ENCODE peak calls at places on chromosomes 12 and 14, in nine cellular contexts. One of them, this sample, is unnamed.

GRCh38 chr12:12726543-12727093 is 9.4 kb downstream of the CDKN1B start:
- DNase-seq in MM.1S: peak
- DNase-seq in HepG2: no peak
- DNase-seq in GM23338: no peak
- DNase-seq in IMR-90: peak
- DNase-seq in K562: peak
- DNase-seq in HCT116: no peak
- DNase-seq in endothelial cell of umbilical vein: peak
- DNase-seq in PC-3: peak
- DNase-seq in this sample: no peak

GRCh38 chr14:55580401-55581010 is 499 bp downstream of the KTN1 start:
- DNase-seq in GM23338: peak
- DNase-seq in HCT116: no peak
- DNase-seq in K562: peak
- DNase-seq in PC-3: peak
- DNase-seq in HepG2: no peak
- DNase-seq in IMR-90: no peak
- DNase-seq in endothelial cell of umbilical vein: peak
- DNase-seq in MM.1S: peak
- DNase-seq in this sample: no peak

GRCh38 chr12:119229837-119230236 is 51.1 kb downstream of the HSPB8 start:
- DNase-seq in MM.1S: no peak
- DNase-seq in PC-3: peak
- DNase-seq in endothelial cell of umbilical vein: peak
- DNase-seq in HCT116: peak
- DNase-seq in HepG2: peak
- DNase-seq in GM23338: peak
- DNase-seq in IMR-90: peak
- DNase-seq in K562: peak
- DNase-seq in this sample: no peak

GRCh38 chr12:26116829-26117228 is 8.0 kb downstream of the BHLHE41 start:
- DNase-seq in endothelial cell of umbilical vein: no peak
- DNase-seq in IMR-90: no peak
- DNase-seq in PC-3: peak
- DNase-seq in K562: peak
- DNase-seq in HepG2: no peak
- DNase-seq in GM23338: peak
- DNase-seq in MM.1S: peak
- DNase-seq in HCT116: no peak
- DNase-seq in this sample: no peak

GRCh38 chr14:96139879-96140278 is 64.8 kb upstream of the BDKRB2 start:
- DNase-seq in endothelial cell of umbilical vein: no peak
- DNase-seq in GM23338: no peak
- DNase-seq in HCT116: no peak
- DNase-seq in IMR-90: peak
- DNase-seq in K562: no peak
- DNase-seq in MM.1S: no peak
- DNase-seq in HepG2: no peak
- DNase-seq in PC-3: no peak
- DNase-seq in this sample: no peak

GRCh38 chr14:53900499-53900898 is 56.1 kb downstream of the BMP4 start:
- DNase-seq in GM23338: no peak
- DNase-seq in PC-3: no peak
- DNase-seq in HCT116: no peak
- DNase-seq in MM.1S: no peak
- DNase-seq in endothelial cell of umbilical vein: no peak
- DNase-seq in IMR-90: no peak
- DNase-seq in K562: no peak
- DNase-seq in HepG2: no peak
- DNase-seq in this sample: no peak

GRCh38 chr12:119153477-119154434 is 25.0 kb upstream of the HSPB8 start:
- DNase-seq in HCT116: peak
- DNase-seq in K562: peak
- DNase-seq in IMR-90: peak
- DNase-seq in MM.1S: peak
- DNase-seq in GM23338: peak
- DNase-seq in HepG2: no peak
- DNase-seq in PC-3: peak
- DNase-seq in endothelial cell of umbilical vein: peak
- DNase-seq in this sample: no peak

GRCh38 chr12:93201990-93202389 is 175.7 kb upstream of the NUDT4 start:
- DNase-seq in MM.1S: no peak
- DNase-seq in GM23338: no peak
- DNase-seq in IMR-90: no peak
- DNase-seq in PC-3: no peak
- DNase-seq in HCT116: no peak
- DNase-seq in endothelial cell of umbilical vein: no peak
- DNase-seq in K562: no peak
- DNase-seq in HepG2: no peak
- DNase-seq in this sample: no peak

GRCh38 chr12:71194657-71195056 is 36.9 kb upstream of the TSPAN8 start:
- DNase-seq in K562: no peak
- DNase-seq in MM.1S: no peak
- DNase-seq in HCT116: no peak
- DNase-seq in endothelial cell of umbilical vein: no peak
- DNase-seq in IMR-90: no peak
- DNase-seq in PC-3: no peak
- DNase-seq in HepG2: no peak
- DNase-seq in GM23338: no peak
- DNase-seq in this sample: no peak

GRCh38 chr12:14396071-14396470 is 30.6 kb downstream of the ATF7IP start:
- DNase-seq in endothelial cell of umbilical vein: no peak
- DNase-seq in MM.1S: no peak
- DNase-seq in HCT116: no peak
- DNase-seq in GM23338: no peak
- DNase-seq in HepG2: no peak
- DNase-seq in IMR-90: peak
- DNase-seq in K562: no peak
- DNase-seq in PC-3: no peak
- DNase-seq in this sample: no peak

GRCh38 chr14:24032727-24033418 is 18.9 kb upstream of the CARMIL3 start:
- DNase-seq in MM.1S: no peak
- DNase-seq in K562: no peak
- DNase-seq in HepG2: peak
- DNase-seq in endothelial cell of umbilical vein: no peak
- DNase-seq in GM23338: no peak
- DNase-seq in PC-3: peak
- DNase-seq in HCT116: no peak
- DNase-seq in IMR-90: peak
- DNase-seq in this sample: no peak

GRCh38 chr14:100583245-100583644 is 4.0 kb downstream of the BEGAIN start:
- DNase-seq in MM.1S: no peak
- DNase-seq in IMR-90: no peak
- DNase-seq in HCT116: no peak
- DNase-seq in endothelial cell of umbilical vein: no peak
- DNase-seq in GM23338: no peak
- DNase-seq in HepG2: no peak
- DNase-seq in K562: no peak
- DNase-seq in PC-3: no peak
- DNase-seq in this sample: no peak

GRCh38 chr12:30877110-30877875 is 49.3 kb upstream of the TSPAN11 start:
- DNase-seq in HCT116: no peak
- DNase-seq in IMR-90: no peak
- DNase-seq in MM.1S: no peak
- DNase-seq in GM23338: peak
- DNase-seq in PC-3: no peak
- DNase-seq in K562: no peak
- DNase-seq in endothelial cell of umbilical vein: no peak
- DNase-seq in HepG2: no peak
- DNase-seq in this sample: no peak

GRCh38 chr12:53060064-53060720 is 10.3 kb downstream of the TNS2 start:
- DNase-seq in K562: no peak
- DNase-seq in endothelial cell of umbilical vein: no peak
- DNase-seq in MM.1S: no peak
- DNase-seq in HCT116: no peak
- DNase-seq in GM23338: no peak
- DNase-seq in HepG2: no peak
- DNase-seq in IMR-90: no peak
- DNase-seq in PC-3: no peak
- DNase-seq in this sample: no peak

GRCh38 chr12:53062977-53063707 is 13.3 kb downstream of the TNS2 start:
- DNase-seq in PC-3: no peak
- DNase-seq in GM23338: no peak
- DNase-seq in K562: no peak
- DNase-seq in MM.1S: no peak
- DNase-seq in HepG2: no peak
- DNase-seq in HCT116: no peak
- DNase-seq in endothelial cell of umbilical vein: no peak
- DNase-seq in IMR-90: no peak
- DNase-seq in this sample: no peak

GRCh38 chr12:53062011-53062961 is 12.4 kb downstream of the TNS2 start:
- DNase-seq in endothelial cell of umbilical vein: no peak
- DNase-seq in MM.1S: no peak
- DNase-seq in HepG2: no peak
- DNase-seq in HCT116: no peak
- DNase-seq in PC-3: no peak
- DNase-seq in GM23338: no peak
- DNase-seq in K562: no peak
- DNase-seq in IMR-90: no peak
- DNase-seq in this sample: no peak

GRCh38 chr12:53060721-53061276 is 10.9 kb downstream of the TNS2 start:
- DNase-seq in endothelial cell of umbilical vein: peak
- DNase-seq in HepG2: no peak
- DNase-seq in MM.1S: no peak
- DNase-seq in GM23338: no peak
- DNase-seq in IMR-90: no peak
- DNase-seq in PC-3: no peak
- DNase-seq in K562: no peak
- DNase-seq in HCT116: no peak
- DNase-seq in this sample: no peak

GRCh38 chr12:53061404-53062010 is 11.6 kb downstream of the TNS2 start:
- DNase-seq in endothelial cell of umbilical vein: no peak
- DNase-seq in GM23338: peak
- DNase-seq in K562: peak
- DNase-seq in HCT116: peak
- DNase-seq in IMR-90: no peak
- DNase-seq in MM.1S: no peak
- DNase-seq in HepG2: peak
- DNase-seq in PC-3: peak
- DNase-seq in this sample: no peak
- TF ChIP-seq CTCF in endothelial cell of umbilical vein: no peak
- TF ChIP-seq CTCF in GM23338: peak
- TF ChIP-seq CTCF in K562: peak
- TF ChIP-seq CTCF in HCT116: peak
- TF ChIP-seq CTCF in IMR-90: no peak
- TF ChIP-seq CTCF in MM.1S: peak
- TF ChIP-seq CTCF in HepG2: peak
- TF ChIP-seq CTCF in PC-3: peak
- TF ChIP-seq CTCF in this sample: peak

GRCh38 chr12:62793256-62794217 is 141.4 kb downstream of the PPM1H start:
- DNase-seq in IMR-90: peak
- DNase-seq in PC-3: peak
- DNase-seq in K562: peak
- DNase-seq in endothelial cell of umbilical vein: peak
- DNase-seq in HepG2: peak
- DNase-seq in GM23338: peak
- DNase-seq in HCT116: peak
- DNase-seq in MM.1S: peak
- DNase-seq in this sample: peak
- H2AFZ ChIP-seq in IMR-90: peak
- H2AFZ ChIP-seq in PC-3: peak
- H2AFZ ChIP-seq in K562: no peak
- H2AFZ ChIP-seq in endothelial cell of umbilical vein: no peak
- H2AFZ ChIP-seq in HepG2: no peak
- H2AFZ ChIP-seq in GM23338: no peak
- H2AFZ ChIP-seq in HCT116: peak
- H2AFZ ChIP-seq in MM.1S: peak
- H2AFZ ChIP-seq in this sample: no peak

DNA sequence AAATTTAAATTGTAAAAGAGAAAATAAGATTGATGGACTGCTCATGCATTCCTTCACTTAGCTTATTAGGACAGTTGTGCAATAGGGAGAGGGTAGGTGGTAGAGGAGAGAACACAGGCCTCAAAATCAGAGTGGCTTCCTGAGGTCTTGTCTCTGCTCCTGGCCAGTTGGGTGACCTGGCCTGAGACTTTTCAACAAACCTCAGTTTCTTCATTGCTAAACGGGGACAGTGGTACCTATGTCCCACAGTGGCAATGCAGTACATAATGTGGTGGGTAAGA is 2.6 kb downstream of the MAP3K12 start:
- DNase-seq in PC-3: no peak
- DNase-seq in HepG2: no peak
- DNase-seq in HCT116: no peak
- DNase-seq in MM.1S: no peak
- DNase-seq in K562: no peak
- DNase-seq in IMR-90: no peak
- DNase-seq in GM23338: no peak
- DNase-seq in endothelial cell of umbilical vein: no peak
- DNase-seq in this sample: no peak
- H3K4me3 ChIP-seq in PC-3: no peak
- H3K4me3 ChIP-seq in HepG2: no peak
- H3K4me3 ChIP-seq in HCT116: no peak
- H3K4me3 ChIP-seq in MM.1S: no peak
- H3K4me3 ChIP-seq in K562: no peak
- H3K4me3 ChIP-seq in IMR-90: no peak
- H3K4me3 ChIP-seq in GM23338: no peak
- H3K4me3 ChIP-seq in endothelial cell of umbilical vein: no peak
- H3K4me3 ChIP-seq in this sample: no peak

GRCh38 chr12:127487031-127487430 is 779.9 kb upstream of the TMEM132C start:
- DNase-seq in PC-3: peak
- DNase-seq in endothelial cell of umbilical vein: no peak
- DNase-seq in MM.1S: no peak
- DNase-seq in HCT116: no peak
- DNase-seq in K562: no peak
- DNase-seq in HepG2: no peak
- DNase-seq in GM23338: no peak
- DNase-seq in IMR-90: no peak
- DNase-seq in this sample: no peak

GRCh38 chr12:127489055-127489454 is 777.9 kb upstream of the TMEM132C start:
- DNase-seq in GM23338: no peak
- DNase-seq in K562: no peak
- DNase-seq in MM.1S: no peak
- DNase-seq in HepG2: peak
- DNase-seq in IMR-90: no peak
- DNase-seq in PC-3: no peak
- DNase-seq in endothelial cell of umbilical vein: no peak
- DNase-seq in HCT116: no peak
- DNase-seq in this sample: no peak

GRCh38 chr12:127480775-127481314 is 786.1 kb upstream of the TMEM132C start:
- DNase-seq in GM23338: no peak
- DNase-seq in PC-3: no peak
- DNase-seq in HepG2: peak
- DNase-seq in IMR-90: no peak
- DNase-seq in K562: no peak
- DNase-seq in HCT116: no peak
- DNase-seq in MM.1S: no peak
- DNase-seq in endothelial cell of umbilical vein: no peak
- DNase-seq in this sample: no peak

GRCh38 chr12:127482950-127483349 is 784.0 kb upstream of the TMEM132C start:
- DNase-seq in IMR-90: no peak
- DNase-seq in MM.1S: no peak
- DNase-seq in HepG2: no peak
- DNase-seq in PC-3: no peak
- DNase-seq in K562: no peak
- DNase-seq in HCT116: no peak
- DNase-seq in GM23338: no peak
- DNase-seq in endothelial cell of umbilical vein: no peak
- DNase-seq in this sample: no peak

DNA sequence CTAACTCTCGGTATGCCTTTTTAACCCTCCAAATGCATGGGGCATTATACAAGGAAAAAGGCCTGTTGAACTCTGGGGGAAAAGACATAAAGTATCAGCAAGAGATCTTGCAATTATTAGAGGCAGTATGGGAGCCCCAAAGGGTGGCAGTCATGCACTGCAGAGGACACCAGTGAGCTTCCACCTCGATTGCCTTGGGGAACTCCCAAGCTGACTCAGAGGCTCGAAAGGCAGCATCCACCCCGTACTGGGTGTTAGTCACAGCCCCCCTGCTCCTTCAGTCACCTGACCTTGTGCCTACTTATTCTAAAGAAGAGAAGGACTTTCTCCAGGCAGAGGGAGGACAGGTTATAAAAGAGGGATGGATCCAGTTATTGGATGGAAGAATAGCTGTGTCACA is 781.4 kb upstream of the TMEM132C start:
- DNase-seq in K562: no peak
- DNase-seq in endothelial cell of umbilical vein: no peak
- DNase-seq in MM.1S: peak
- DNase-seq in HCT116: no peak
- DNase-seq in HepG2: no peak
- DNase-seq in IMR-90: peak
- DNase-seq in PC-3: peak
- DNase-seq in GM23338: no peak
- DNase-seq in this sample: no peak
- TF ChIP-seq CTCF in K562: no peak
- TF ChIP-seq CTCF in endothelial cell of umbilical vein: no peak
- TF ChIP-seq CTCF in MM.1S: peak
- TF ChIP-seq CTCF in HCT116: no peak
- TF ChIP-seq CTCF in HepG2: no peak
- TF ChIP-seq CTCF in IMR-90: peak
- TF ChIP-seq CTCF in PC-3: peak
- TF ChIP-seq CTCF in GM23338: no peak
- TF ChIP-seq CTCF in this sample: no peak

This sample was measured in keratinocyte.